ENCODE peak calls at places on chromosomes 5 and 9, in four cellular contexts. One of them, this sample, is unnamed. For H3K4me1, the result is how much of the 10 kb centered on the place peaks cover.

GRCh38 chr5:107668154-107668932 is 2.4 kb downstream of the EFNA5 start:
- DNase-seq in H1: no peak
- DNase-seq in HepG2: no peak
- DNase-seq in GM12878: no peak
- DNase-seq in this sample: no peak

GRCh38 chr5:95712347-95712958 is 18.7 kb upstream of the RHOBTB3 start:
- DNase-seq in H1: no peak
- DNase-seq in HepG2: no peak
- DNase-seq in GM12878: no peak
- DNase-seq in this sample: no peak

GRCh38 chr5:152505442-152506042 is 100.5 kb upstream of the NMUR2 start:
- DNase-seq in H1: no peak
- DNase-seq in HepG2: peak
- DNase-seq in GM12878: no peak
- DNase-seq in this sample: peak

GRCh38 chr9:82680179-82680935 is 382.6 kb downstream of the RASEF start:
- DNase-seq in H1: no peak
- DNase-seq in HepG2: no peak
- DNase-seq in GM12878: no peak
- DNase-seq in this sample: no peak

GRCh38 chr5:143316844-143317631 is 86.4 kb downstream of the NR3C1 start:
- DNase-seq in H1: no peak
- DNase-seq in HepG2: no peak
- DNase-seq in GM12878: no peak
- DNase-seq in this sample: no peak

GRCh38 chr5:1208743-1209551 is 7.6 kb downstream of the SLC6A19 start:
- DNase-seq in H1: no peak
- DNase-seq in HepG2: no peak
- DNase-seq in GM12878: no peak
- DNase-seq in this sample: no peak

GRCh38 chr9:26329974-26330373 is 562.6 kb downstream of the CAAP1 start:
- DNase-seq in H1: no peak
- DNase-seq in HepG2: peak
- DNase-seq in GM12878: no peak
- DNase-seq in this sample: no peak

GRCh38 chr9:21796768-21797167 is 5.7 kb upstream of the MTAP start:
- DNase-seq in H1: no peak
- DNase-seq in HepG2: no peak
- DNase-seq in GM12878: no peak
- DNase-seq in this sample: no peak

GRCh38 chr9:124475868-124476690 is 25.8 kb downstream of the ADGRD2 start:
- DNase-seq in H1: no peak
- DNase-seq in HepG2: no peak
- DNase-seq in GM12878: no peak
- DNase-seq in this sample: no peak

GRCh38 chr5:154288145-154288544 is 97.6 kb downstream of the GALNT10 start:
- DNase-seq in H1: no peak
- DNase-seq in HepG2: peak
- DNase-seq in GM12878: no peak
- DNase-seq in this sample: no peak

GRCh38 chr5:127022846-127023245 is 7.5 kb downstream of the MARCHF3 start:
- DNase-seq in H1: no peak
- DNase-seq in HepG2: peak
- DNase-seq in GM12878: no peak
- DNase-seq in this sample: no peak

GRCh38 chr9:93298498-93299417 is 114.8 kb downstream of the WNK2 start:
- DNase-seq in H1: no peak
- DNase-seq in HepG2: peak
- DNase-seq in GM12878: no peak
- DNase-seq in this sample: no peak
- TF ChIP-seq SUZ12 in H1: no peak
- TF ChIP-seq SUZ12 in HepG2: no peak
- TF ChIP-seq SUZ12 in GM12878: no peak
- TF ChIP-seq SUZ12 in this sample: no peak

DNA sequence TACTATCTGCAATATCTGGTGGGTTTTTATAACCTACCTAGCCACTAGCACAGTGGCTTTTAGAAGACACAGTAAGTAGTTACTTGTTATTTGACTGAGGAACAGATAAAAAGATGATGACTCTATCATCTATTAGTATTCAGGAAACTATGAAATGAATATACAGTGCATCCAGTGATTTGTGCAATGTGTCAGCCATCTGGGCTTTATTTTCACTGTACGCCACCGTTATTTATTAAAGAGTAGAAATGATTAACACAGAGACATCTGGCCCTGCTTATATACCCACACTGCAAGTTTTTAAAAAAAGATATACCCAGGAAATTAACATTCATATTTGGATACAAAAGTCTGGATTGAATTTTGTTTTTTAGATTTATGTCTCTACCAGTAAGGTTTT is 408.4 kb downstream of the PDE4D start:
- DNase-seq in H1: no peak
- DNase-seq in HepG2: no peak
- DNase-seq in GM12878: no peak
- DNase-seq in this sample: no peak
- TF ChIP-seq ZNF274 in H1: no peak
- TF ChIP-seq ZNF274 in HepG2: no peak
- TF ChIP-seq ZNF274 in GM12878: no peak
- TF ChIP-seq ZNF274 in this sample: no peak

GRCh38 chr9:89436963-89437625 is 60.8 kb downstream of the SEMA4D start:
- DNase-seq in H1: no peak
- DNase-seq in HepG2: no peak
- DNase-seq in GM12878: no peak
- DNase-seq in this sample: no peak
- H3K4me1 ChIP-seq in H1: half or more
- H3K4me1 ChIP-seq in HepG2: under half
- H3K4me1 ChIP-seq in GM12878: half or more
- H3K4me1 ChIP-seq in this sample: under half

GRCh38 chr9:86867658-86868313 is 79.5 kb downstream of the GAS1 start:
- DNase-seq in H1: no peak
- DNase-seq in HepG2: no peak
- DNase-seq in GM12878: no peak
- DNase-seq in this sample: no peak
- TF ChIP-seq SUZ12 in H1: no peak
- TF ChIP-seq SUZ12 in HepG2: no peak
- TF ChIP-seq SUZ12 in GM12878: no peak
- TF ChIP-seq SUZ12 in this sample: no peak

GRCh38 chr9:37574996-37575395 is 1.2 kb downstream of the FBXO10 start:
- DNase-seq in H1: no peak
- DNase-seq in HepG2: no peak
- DNase-seq in GM12878: no peak
- DNase-seq in this sample: no peak

GRCh38 chr9:37574241-37574721 is 1.9 kb downstream of the FBXO10 start:
- DNase-seq in H1: no peak
- DNase-seq in HepG2: no peak
- DNase-seq in GM12878: no peak
- DNase-seq in this sample: peak

GRCh38 chr9:37575511-37575914 is 667 bp downstream of the FBXO10 start:
- DNase-seq in H1: no peak
- DNase-seq in HepG2: no peak
- DNase-seq in GM12878: no peak
- DNase-seq in this sample: no peak

DNA sequence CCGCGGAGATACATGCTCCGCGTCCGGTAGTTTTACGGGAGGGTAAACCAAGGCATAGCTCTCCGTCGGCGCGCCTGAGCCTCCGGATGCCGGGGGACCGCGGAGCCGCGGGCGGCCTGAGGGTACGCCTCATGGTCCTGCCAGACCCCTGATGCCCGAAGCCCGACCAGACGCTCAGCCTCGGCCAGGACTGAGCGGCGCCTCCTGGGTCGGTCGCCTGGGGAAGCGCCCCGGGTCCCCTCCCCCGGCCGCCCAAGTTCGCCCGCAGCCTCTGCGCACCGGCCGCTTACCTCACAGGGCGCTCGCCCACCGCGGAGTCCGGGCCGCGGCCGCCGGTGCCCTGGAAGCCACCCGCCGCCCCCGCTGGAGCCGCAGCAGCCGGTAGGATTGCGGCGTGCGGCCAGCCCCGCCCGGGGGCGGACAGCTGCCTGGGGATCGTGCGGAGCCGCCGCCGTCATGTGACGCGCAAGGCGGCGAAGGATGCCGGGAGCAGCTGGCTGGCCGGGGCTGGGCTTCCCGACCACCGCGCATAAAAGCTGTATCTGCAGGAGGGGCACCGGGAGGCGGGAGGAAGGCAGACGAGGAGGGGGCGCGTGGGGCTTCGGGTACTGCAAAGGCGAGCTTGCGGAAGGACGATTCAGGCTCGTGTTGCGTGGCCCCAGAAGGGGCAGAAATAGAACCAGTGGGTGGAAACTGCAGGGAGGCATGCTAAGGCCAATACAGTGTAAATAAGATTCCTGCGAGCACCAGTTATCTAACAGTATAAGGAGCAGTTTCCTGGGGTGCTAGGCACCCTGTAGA is at the start of gene FBXO10:
- DNase-seq in H1: peak
- DNase-seq in HepG2: no peak
- DNase-seq in GM12878: no peak
- DNase-seq in this sample: peak
- TF ChIP-seq ZNF274 in H1: no peak
- TF ChIP-seq ZNF274 in HepG2: peak
- TF ChIP-seq ZNF274 in GM12878: no peak
- TF ChIP-seq ZNF274 in this sample: no peak

DNA sequence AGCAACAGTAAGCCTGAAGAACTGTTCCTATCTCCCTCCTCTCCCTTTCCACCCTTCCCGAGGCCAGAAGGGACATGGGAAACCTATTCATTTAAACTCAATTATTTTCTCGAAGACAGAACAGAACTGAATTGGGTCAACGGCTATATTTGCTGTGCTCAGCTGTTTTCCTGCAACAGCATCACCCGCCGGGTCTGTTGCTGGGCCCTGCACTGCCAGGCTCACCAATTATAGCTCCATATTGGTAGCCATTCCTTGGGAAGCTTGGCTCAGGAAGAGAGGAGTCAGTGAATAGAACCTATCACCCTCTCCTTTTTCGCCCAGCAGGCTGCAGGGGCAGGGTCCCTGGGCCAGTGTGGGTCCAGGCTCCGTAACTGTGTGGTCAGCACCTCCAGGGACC is 78.8 kb downstream of the DAB2IP start:
- DNase-seq in H1: no peak
- DNase-seq in HepG2: no peak
- DNase-seq in GM12878: no peak
- DNase-seq in this sample: no peak
- H3K4me1 ChIP-seq in H1: under half
- H3K4me1 ChIP-seq in HepG2: under half
- H3K4me1 ChIP-seq in GM12878: under half
- H3K4me1 ChIP-seq in this sample: under half

This sample was measured in NT2/D1.